ENCODE peak calls at places on chromosome 3, in seven cellular contexts. E is HepG2, W is breast epithelium, L is cardiac muscle cell, F is psoas muscle, H is upper lobe of right lung, U is Panc1. O is an unnamed sample. For H3K4me1, the result is how much of the 10 kb centered on the place peaks cover.

GRCh38 chr3:177358968-177359600 is 161.8 kb upstream of the TBL1XR1 start:
- DNase-seq in W (no peak), L (peak), U (peak), E (no peak), H (peak), F (peak), O (peak)

GRCh38 chr3:62370112-62371031 is 3.0 kb downstream of the FEZF2 start:
- DNase-seq in E (no peak), L (peak), F (no peak), W (no peak), U (no peak), H (no peak), O (no peak)

GRCh38 chr3:148866261-148866660 is 1.2 kb downstream of the CPA3 start:
- DNase-seq in H (no peak), E (no peak), F (no peak), L (no peak), W (no peak), U (no peak), O (no peak)

GRCh38 chr3:166052440-166052839 is 215.2 kb upstream of the BCHE start:
- DNase-seq in U (no peak), E (peak), H (no peak), L (no peak), F (no peak), W (no peak), O (no peak)

GRCh38 chr3:126927405-126927750 is 55.5 kb upstream of the PLXNA1 start:
- DNase-seq in U (no peak), E (no peak), H (no peak), W (no peak), F (no peak), L (no peak), O (peak)

GRCh38 chr3:62527484-62527883 is 154.1 kb upstream of the FEZF2 start:
- DNase-seq in E (no peak), U (no peak), L (no peak), W (no peak), H (no peak), F (no peak), O (no peak)

GRCh38 chr3:30904986-30905385 is 10.5 kb upstream of the GADL1 start:
- DNase-seq in L (no peak), U (no peak), H (no peak), W (no peak), F (no peak), E (no peak), O (no peak)

GRCh38 chr3:112454098-112454884 is 45.0 kb downstream of the BTLA start:
- DNase-seq in F (no peak), E (no peak), W (no peak), H (no peak), U (no peak), L (no peak), O (no peak)

GRCh38 chr3:173513123-173513522 is 115.6 kb downstream of the NLGN1 start:
- DNase-seq in U (no peak), E (no peak), W (no peak), H (no peak), F (no peak), L (no peak), O (no peak)

DNA sequence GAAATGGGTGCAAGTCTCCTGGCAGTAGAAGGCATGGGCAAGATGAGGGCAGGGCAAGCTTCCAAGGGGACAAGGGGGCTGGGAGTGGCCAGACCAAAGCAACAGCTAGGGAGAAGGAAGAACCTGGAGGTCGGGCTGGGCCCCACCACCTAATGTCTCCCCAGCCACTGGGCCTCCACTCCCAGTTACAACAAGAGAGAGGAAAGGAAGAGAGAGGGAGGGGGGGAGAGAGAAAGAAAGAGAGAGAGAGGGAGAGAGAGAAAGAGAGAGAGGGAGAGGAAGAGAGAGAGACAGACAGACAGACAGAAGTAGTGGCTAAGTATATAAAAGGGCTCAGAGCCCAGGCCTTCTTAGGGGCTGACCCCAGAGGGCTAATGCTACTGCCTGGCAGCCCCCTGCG is 6.9 kb downstream of the DUSP7 start:
- DNase-seq in L (no peak), E (no peak), H (no peak), U (no peak), W (no peak), F (no peak), O (no peak)
- H3K4me1 ChIP-seq in L (under half), E (half or more), H (half or more), U (under half), W (under half), F (half or more), O (under half)

DNA sequence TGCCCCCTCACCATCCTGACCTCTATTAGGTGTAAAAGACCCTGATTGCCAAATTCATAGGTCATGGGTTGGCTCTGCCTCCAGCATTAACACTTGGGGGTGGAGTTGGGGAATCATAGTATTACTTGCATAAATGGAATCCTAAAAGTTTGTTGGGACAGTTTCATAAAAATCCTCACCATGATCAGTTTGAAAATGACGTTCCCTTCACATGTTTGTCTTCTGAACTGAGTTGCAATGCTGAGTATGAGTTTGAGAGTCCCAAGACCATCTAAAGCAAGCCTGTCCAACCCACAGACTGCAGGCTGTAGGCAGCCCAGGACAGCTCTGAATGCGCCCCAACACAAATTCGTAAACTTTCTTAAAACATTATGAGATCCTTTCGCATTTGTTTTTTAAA is 36.9 kb downstream of the FLNB start:
- DNase-seq in H (no peak), U (no peak), L (no peak), W (no peak), E (no peak), F (no peak), O (no peak)
- H3K4me1 ChIP-seq in H (half or more), U (half or more), L (under half), W (under half), E (half or more), F (under half), O (under half)

DNA sequence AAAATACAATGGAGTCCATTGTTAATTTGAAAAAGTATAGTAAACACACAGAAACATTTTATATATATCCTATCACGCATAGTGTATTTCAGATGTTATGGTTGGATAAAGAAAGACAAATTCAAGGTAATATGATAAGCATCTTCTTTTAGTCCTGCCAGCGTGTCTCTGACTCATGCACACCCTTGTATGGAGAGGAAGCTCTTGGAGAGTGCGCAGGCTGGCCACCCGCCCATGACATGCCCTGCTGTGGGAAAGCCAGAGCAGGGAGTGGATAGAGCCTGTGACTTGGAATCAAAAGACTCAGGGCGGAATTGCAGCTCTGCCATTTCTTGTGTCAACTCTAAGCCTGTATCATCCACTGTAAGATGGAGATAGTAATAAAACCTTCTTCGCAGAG is 23.0 kb upstream of the COPG1 start:
- DNase-seq in L (no peak), W (peak), H (peak), E (no peak), U (peak), F (peak), O (peak)
- H3K4me1 ChIP-seq in L (under half), W (under half), H (half or more), E (half or more), U (half or more), F (under half), O (under half)

DNA sequence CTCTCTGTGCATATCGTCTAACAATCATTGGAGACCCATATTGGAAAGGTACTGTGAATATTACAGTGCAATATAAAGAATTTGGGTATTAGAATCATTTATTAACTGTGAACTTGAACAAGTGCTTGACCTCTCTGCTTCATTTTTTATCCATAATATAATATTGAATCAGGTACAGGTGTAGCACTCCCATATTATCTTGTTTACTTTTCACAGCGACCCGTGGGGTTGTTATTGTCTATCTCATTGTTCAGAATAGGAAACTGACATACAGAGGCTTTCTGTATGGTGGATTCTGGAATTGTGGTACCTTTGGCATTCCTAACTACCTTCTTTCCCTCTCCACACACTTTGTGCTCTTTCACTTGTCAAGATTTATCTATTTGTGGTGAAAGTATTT is 17.8 kb downstream of the SNRK start:
- DNase-seq in F (no peak), U (no peak), E (no peak), L (no peak), W (no peak), H (no peak), O (no peak)
- H3K4me1 ChIP-seq in F (under half), U (under half), E (under half), L (under half), W (under half), H (under half), O (under half)

GRCh38 chr3:14545251-14545635 is 5.1 kb upstream of the GRIP2 start:
- DNase-seq in E (no peak), L (no peak), U (no peak), H (no peak), W (no peak), F (peak), O (no peak)

GRCh38 chr3:14544282-14545250 is 4.4 kb upstream of the GRIP2 start:
- DNase-seq in W (no peak), E (no peak), H (no peak), U (no peak), F (peak), L (no peak), O (no peak)

GRCh38 chr3:14548321-14548729 is 8.2 kb upstream of the GRIP2 start:
- DNase-seq in L (peak), W (no peak), U (no peak), H (no peak), F (peak), E (peak), O (peak)

GRCh38 chr3:14547693-14548092 is 7.6 kb upstream of the GRIP2 start:
- DNase-seq in L (no peak), W (no peak), U (no peak), H (no peak), E (no peak), F (no peak), O (no peak)

DNA sequence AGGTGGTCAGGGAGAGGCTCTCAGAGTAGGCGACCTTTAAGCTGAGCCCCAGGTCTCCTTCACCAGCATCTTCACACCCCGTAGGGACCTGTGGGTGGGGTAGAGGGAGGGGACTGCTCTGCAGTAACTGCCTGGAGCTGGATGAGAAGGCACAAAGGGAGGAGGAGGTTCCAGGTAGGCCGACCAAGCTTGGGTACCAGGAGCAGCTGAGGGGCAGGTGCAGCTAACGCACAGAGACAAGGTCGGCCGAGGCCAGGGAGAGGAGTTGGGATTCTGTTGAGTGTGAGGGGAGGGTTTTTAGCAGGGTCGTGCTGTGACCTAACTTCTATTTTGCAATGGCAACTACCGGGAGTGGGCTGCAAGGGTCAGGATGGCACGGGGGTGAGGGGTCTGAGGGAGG is 5.9 kb upstream of the GRIP2 start:
- DNase-seq in U (no peak), H (no peak), W (no peak), L (no peak), F (peak), E (no peak), O (no peak)
- H3K4me1 ChIP-seq in U (under half), H (under half), W (under half), L (under half), F (under half), E (under half), O (under half)

O was measured in A673.